ENCODE peak calls at places on chromosomes 4 and X, in seven cellular contexts. One of them, this sample, is unnamed.

GRCh38 chrX:72128881-72129280 is 2.8 kb downstream of the RTL5 start:
- DNase-seq in left ventricle myocardium inferior: no peak
- DNase-seq in lower lobe of right lung: no peak
- DNase-seq in RWPE1: no peak
- DNase-seq in prostate gland: no peak
- DNase-seq in transverse colon: no peak
- DNase-seq in choroid plexus epithelial cell: peak
- DNase-seq in this sample: peak

GRCh38 chr4:183599690-183600089 is 59.3 kb downstream of the RWDD4 start:
- DNase-seq in left ventricle myocardium inferior: no peak
- DNase-seq in lower lobe of right lung: no peak
- DNase-seq in RWPE1: no peak
- DNase-seq in prostate gland: no peak
- DNase-seq in transverse colon: no peak
- DNase-seq in choroid plexus epithelial cell: no peak
- DNase-seq in this sample: no peak

GRCh38 chr4:7464259-7464655 is 29.5 kb upstream of the PSAPL1 start:
- DNase-seq in left ventricle myocardium inferior: no peak
- DNase-seq in lower lobe of right lung: no peak
- DNase-seq in RWPE1: no peak
- DNase-seq in prostate gland: no peak
- DNase-seq in transverse colon: no peak
- DNase-seq in choroid plexus epithelial cell: no peak
- DNase-seq in this sample: no peak

GRCh38 chr4:119774840-119775239 is 146.2 kb upstream of the PDE5A start:
- DNase-seq in left ventricle myocardium inferior: no peak
- DNase-seq in lower lobe of right lung: no peak
- DNase-seq in RWPE1: no peak
- DNase-seq in prostate gland: no peak
- DNase-seq in transverse colon: no peak
- DNase-seq in choroid plexus epithelial cell: no peak
- DNase-seq in this sample: no peak

GRCh38 chrX:26851981-26852380 is 611.2 kb downstream of the PPP4R3C start:
- DNase-seq in left ventricle myocardium inferior: no peak
- DNase-seq in lower lobe of right lung: no peak
- DNase-seq in RWPE1: no peak
- DNase-seq in prostate gland: no peak
- DNase-seq in transverse colon: no peak
- DNase-seq in choroid plexus epithelial cell: peak
- DNase-seq in this sample: no peak

GRCh38 chr4:140976768-140977167 is 156.5 kb downstream of the RNF150 start:
- DNase-seq in left ventricle myocardium inferior: no peak
- DNase-seq in lower lobe of right lung: no peak
- DNase-seq in RWPE1: no peak
- DNase-seq in prostate gland: no peak
- DNase-seq in transverse colon: no peak
- DNase-seq in choroid plexus epithelial cell: no peak
- DNase-seq in this sample: no peak

GRCh38 chr4:137576437-137576836 is 44.1 kb upstream of the PCDH18 start:
- DNase-seq in left ventricle myocardium inferior: no peak
- DNase-seq in lower lobe of right lung: no peak
- DNase-seq in RWPE1: no peak
- DNase-seq in prostate gland: no peak
- DNase-seq in transverse colon: no peak
- DNase-seq in choroid plexus epithelial cell: no peak
- DNase-seq in this sample: no peak

GRCh38 chr4:68460085-68460484 is 12.8 kb downstream of the TMPRSS11E start:
- DNase-seq in left ventricle myocardium inferior: no peak
- DNase-seq in lower lobe of right lung: no peak
- DNase-seq in RWPE1: no peak
- DNase-seq in prostate gland: no peak
- DNase-seq in transverse colon: no peak
- DNase-seq in choroid plexus epithelial cell: no peak
- DNase-seq in this sample: no peak

GRCh38 chr4:76199664-76200211 is 13.9 kb downstream of the SCARB2 start:
- DNase-seq in left ventricle myocardium inferior: peak
- DNase-seq in lower lobe of right lung: no peak
- DNase-seq in RWPE1: no peak
- DNase-seq in prostate gland: no peak
- DNase-seq in transverse colon: peak
- DNase-seq in choroid plexus epithelial cell: no peak
- DNase-seq in this sample: peak

GRCh38 chr4:19905006-19905405 is 346.7 kb upstream of the SLIT2 start:
- DNase-seq in left ventricle myocardium inferior: no peak
- DNase-seq in lower lobe of right lung: no peak
- DNase-seq in RWPE1: no peak
- DNase-seq in prostate gland: no peak
- DNase-seq in transverse colon: no peak
- DNase-seq in choroid plexus epithelial cell: no peak
- DNase-seq in this sample: no peak

GRCh38 chrX:122517781-122518180 is 666.3 kb upstream of the GRIA3 start:
- DNase-seq in left ventricle myocardium inferior: no peak
- DNase-seq in lower lobe of right lung: no peak
- DNase-seq in RWPE1: no peak
- DNase-seq in prostate gland: no peak
- DNase-seq in transverse colon: no peak
- DNase-seq in choroid plexus epithelial cell: peak
- DNase-seq in this sample: no peak

GRCh38 chrX:32530802-32531403 is 680.4 kb downstream of the DMD start:
- DNase-seq in left ventricle myocardium inferior: no peak
- DNase-seq in lower lobe of right lung: no peak
- DNase-seq in RWPE1: peak
- DNase-seq in prostate gland: peak
- DNase-seq in transverse colon: peak
- DNase-seq in choroid plexus epithelial cell: peak
- DNase-seq in this sample: peak

GRCh38 chrX:43734444-43734843 is 78.3 kb downstream of the MAOA start:
- DNase-seq in left ventricle myocardium inferior: no peak
- DNase-seq in lower lobe of right lung: no peak
- DNase-seq in RWPE1: no peak
- DNase-seq in prostate gland: no peak
- DNase-seq in transverse colon: peak
- DNase-seq in choroid plexus epithelial cell: no peak
- DNase-seq in this sample: no peak

GRCh38 chr4:7043521-7044414 is 596 bp downstream of the TADA2B start:
- DNase-seq in left ventricle myocardium inferior: peak
- DNase-seq in lower lobe of right lung: peak
- DNase-seq in RWPE1: no peak
- DNase-seq in prostate gland: peak
- DNase-seq in transverse colon: peak
- DNase-seq in choroid plexus epithelial cell: peak
- DNase-seq in this sample: peak

GRCh38 chr4:119638359-119638758 is 9.8 kb upstream of the PDE5A start:
- DNase-seq in left ventricle myocardium inferior: no peak
- DNase-seq in lower lobe of right lung: no peak
- DNase-seq in RWPE1: no peak
- DNase-seq in prostate gland: no peak
- DNase-seq in transverse colon: no peak
- DNase-seq in choroid plexus epithelial cell: no peak
- DNase-seq in this sample: no peak

GRCh38 chrX:65643046-65643785 is 24.2 kb upstream of the MSN start:
- DNase-seq in left ventricle myocardium inferior: no peak
- DNase-seq in lower lobe of right lung: no peak
- DNase-seq in RWPE1: peak
- DNase-seq in prostate gland: peak
- DNase-seq in transverse colon: no peak
- DNase-seq in choroid plexus epithelial cell: peak
- DNase-seq in this sample: peak

GRCh38 chrX:46620505-46620904 is 46.9 kb downstream of the CHST7 start:
- DNase-seq in left ventricle myocardium inferior: no peak
- DNase-seq in lower lobe of right lung: no peak
- DNase-seq in RWPE1: no peak
- DNase-seq in prostate gland: no peak
- DNase-seq in transverse colon: no peak
- DNase-seq in choroid plexus epithelial cell: no peak
- DNase-seq in this sample: no peak

GRCh38 chr4:2794707-2795557 is 2.0 kb downstream of the SH3BP2 start:
- DNase-seq in left ventricle myocardium inferior: peak
- DNase-seq in lower lobe of right lung: peak
- DNase-seq in RWPE1: no peak
- DNase-seq in prostate gland: no peak
- DNase-seq in transverse colon: peak
- DNase-seq in choroid plexus epithelial cell: peak
- DNase-seq in this sample: peak

GRCh38 chr4:148056879-148057278 is 325.0 kb downstream of the ARHGAP10 start:
- DNase-seq in left ventricle myocardium inferior: peak
- DNase-seq in lower lobe of right lung: peak
- DNase-seq in RWPE1: peak
- DNase-seq in prostate gland: no peak
- DNase-seq in transverse colon: peak
- DNase-seq in choroid plexus epithelial cell: peak
- DNase-seq in this sample: peak
- TF ChIP-seq CTCF in left ventricle myocardium inferior: peak
- TF ChIP-seq CTCF in lower lobe of right lung: peak
- TF ChIP-seq CTCF in RWPE1: no peak
- TF ChIP-seq CTCF in prostate gland: no peak
- TF ChIP-seq CTCF in transverse colon: no peak
- TF ChIP-seq CTCF in choroid plexus epithelial cell: peak
- TF ChIP-seq CTCF in this sample: no peak

DNA sequence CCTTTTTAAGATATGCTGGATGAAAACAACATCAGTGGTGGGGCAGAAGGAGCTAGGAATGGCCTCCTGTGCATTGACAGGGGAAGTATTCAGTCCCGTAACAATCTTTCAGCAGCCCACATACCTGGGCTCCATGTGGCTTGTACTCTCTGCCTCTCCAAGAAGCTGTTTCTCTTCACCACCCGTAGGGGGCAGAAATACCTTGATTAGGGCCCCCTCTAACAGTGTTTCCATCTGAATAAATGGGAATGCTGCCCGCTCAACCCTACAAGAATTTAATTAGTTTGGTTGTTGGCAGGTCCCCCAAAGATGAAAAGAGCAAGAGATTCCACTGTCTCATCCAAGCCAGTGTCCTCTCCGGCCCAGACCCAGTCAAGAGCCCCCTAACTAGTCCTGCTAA is 155.2 kb downstream of the SMIM20 start:
- DNase-seq in left ventricle myocardium inferior: no peak
- DNase-seq in lower lobe of right lung: no peak
- DNase-seq in RWPE1: no peak
- DNase-seq in prostate gland: no peak
- DNase-seq in transverse colon: no peak
- DNase-seq in choroid plexus epithelial cell: peak
- DNase-seq in this sample: no peak
- TF ChIP-seq CTCF in left ventricle myocardium inferior: peak
- TF ChIP-seq CTCF in lower lobe of right lung: no peak
- TF ChIP-seq CTCF in RWPE1: no peak
- TF ChIP-seq CTCF in prostate gland: no peak
- TF ChIP-seq CTCF in transverse colon: peak
- TF ChIP-seq CTCF in choroid plexus epithelial cell: peak
- TF ChIP-seq CTCF in this sample: no peak

DNA sequence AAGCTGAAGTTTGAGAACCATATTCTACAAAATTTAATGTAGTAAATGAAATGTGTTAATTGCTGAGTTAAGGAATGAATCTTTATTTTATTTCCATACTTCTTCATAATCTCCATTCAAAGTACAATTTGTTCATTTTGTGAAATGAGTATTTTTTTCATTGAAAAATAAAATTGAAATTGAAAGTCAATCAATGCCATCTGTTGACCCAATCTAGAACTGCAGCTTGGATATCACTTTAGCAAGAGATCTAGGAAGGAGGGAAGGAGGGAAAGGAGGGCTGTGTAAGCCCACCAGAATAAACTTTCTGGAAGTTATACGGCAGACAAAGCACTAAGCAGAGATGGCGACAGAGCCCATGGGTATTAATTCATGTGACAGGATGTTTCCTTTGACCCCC is 128.4 kb downstream of the ZMAT1 start:
- DNase-seq in left ventricle myocardium inferior: no peak
- DNase-seq in lower lobe of right lung: no peak
- DNase-seq in RWPE1: no peak
- DNase-seq in prostate gland: no peak
- DNase-seq in transverse colon: no peak
- DNase-seq in choroid plexus epithelial cell: peak
- DNase-seq in this sample: no peak
- TF ChIP-seq CTCF in left ventricle myocardium inferior: peak
- TF ChIP-seq CTCF in lower lobe of right lung: peak
- TF ChIP-seq CTCF in RWPE1: peak
- TF ChIP-seq CTCF in prostate gland: no peak
- TF ChIP-seq CTCF in transverse colon: peak
- TF ChIP-seq CTCF in choroid plexus epithelial cell: peak
- TF ChIP-seq CTCF in this sample: peak

GRCh38 chr4:143531773-143532491 is 18.4 kb downstream of the SMARCA5 start:
- DNase-seq in left ventricle myocardium inferior: no peak
- DNase-seq in lower lobe of right lung: no peak
- DNase-seq in RWPE1: no peak
- DNase-seq in prostate gland: no peak
- DNase-seq in transverse colon: no peak
- DNase-seq in choroid plexus epithelial cell: peak
- DNase-seq in this sample: no peak

DNA sequence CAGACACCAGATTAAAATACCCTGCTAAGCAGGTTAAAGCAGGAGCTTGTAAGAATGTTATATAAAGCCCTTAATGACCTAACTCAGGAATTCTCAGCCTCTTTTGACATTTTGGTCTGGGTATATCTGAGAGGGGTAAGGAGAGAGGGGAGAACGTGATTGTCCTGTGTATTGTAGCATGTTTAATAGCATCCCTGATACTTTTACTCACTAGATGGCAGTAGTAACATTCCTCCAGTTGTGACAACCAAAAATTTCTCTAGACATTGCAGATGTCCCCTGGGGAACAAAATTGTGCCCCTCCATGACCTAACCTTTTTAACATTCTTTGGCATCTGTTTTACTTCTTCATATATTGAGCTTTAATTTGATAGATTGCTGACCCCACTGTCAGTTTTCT is 17.9 kb downstream of the SMARCA5 start:
- DNase-seq in left ventricle myocardium inferior: no peak
- DNase-seq in lower lobe of right lung: no peak
- DNase-seq in RWPE1: no peak
- DNase-seq in prostate gland: no peak
- DNase-seq in transverse colon: no peak
- DNase-seq in choroid plexus epithelial cell: peak
- DNase-seq in this sample: no peak
- TF ChIP-seq CTCF in left ventricle myocardium inferior: peak
- TF ChIP-seq CTCF in lower lobe of right lung: peak
- TF ChIP-seq CTCF in RWPE1: peak
- TF ChIP-seq CTCF in prostate gland: no peak
- TF ChIP-seq CTCF in transverse colon: no peak
- TF ChIP-seq CTCF in choroid plexus epithelial cell: peak
- TF ChIP-seq CTCF in this sample: peak

DNA sequence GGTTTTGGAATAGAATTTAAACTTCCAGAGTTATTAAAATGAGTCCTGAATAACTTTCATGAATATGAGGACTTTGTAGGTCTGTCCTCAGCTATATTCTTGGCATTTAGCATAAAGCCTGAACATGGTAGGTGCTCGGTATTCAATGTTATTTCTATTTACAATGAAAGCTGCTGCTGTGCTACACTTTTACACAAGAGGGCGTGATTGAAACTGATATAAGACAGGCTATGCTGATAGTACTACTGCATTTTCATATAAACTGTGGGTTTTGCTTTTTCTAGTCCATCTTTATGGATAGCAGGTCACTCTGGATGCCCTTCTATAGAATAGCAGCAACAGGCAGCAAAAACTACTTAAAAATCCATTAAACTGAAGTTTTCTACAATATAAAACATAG is 12.3 kb upstream of the GNPDA2 start:
- DNase-seq in left ventricle myocardium inferior: no peak
- DNase-seq in lower lobe of right lung: no peak
- DNase-seq in RWPE1: no peak
- DNase-seq in prostate gland: no peak
- DNase-seq in transverse colon: no peak
- DNase-seq in choroid plexus epithelial cell: peak
- DNase-seq in this sample: no peak
- TF ChIP-seq CTCF in left ventricle myocardium inferior: peak
- TF ChIP-seq CTCF in lower lobe of right lung: no peak
- TF ChIP-seq CTCF in RWPE1: peak
- TF ChIP-seq CTCF in prostate gland: no peak
- TF ChIP-seq CTCF in transverse colon: no peak
- TF ChIP-seq CTCF in choroid plexus epithelial cell: peak
- TF ChIP-seq CTCF in this sample: peak